ENCODE peak calls at places on chromosomes 7 and 10, in ten cellular contexts. D is fibroblast of mammary gland; H is activated gamma-delta T cell treated with Interleukin-2 at 50 U/mL for 16 hours; Z is HFFc6; M is GM20000; Y is CD4-positive, CD25-positive, alpha-beta regulatory T cell; T is GM23248; G is activated naive CD4-positive, alpha-beta T cell; J is activated naive CD8-positive, alpha-beta T cell treated with anti-CD3 and anti-CD28 coated beads, Interleukin-2, amount 50 U/mL, for 24 hours; Q is occipital lobe. R is an unnamed sample.

GRCh38 chr7:81210092-81211064 is 291.5 kb upstream of the SEMA3C start:
- DNase-seq in D (peak; percentile 64), H (no peak), Z (peak; percentile 33), M (no peak), Y (no peak), T (peak; percentile 83), G (no peak), J (no peak), Q (no peak), R (no peak)

GRCh38 chr10:70432101-70432500 is 9.4 kb downstream of the NODAL start:
- DNase-seq in D (no peak), H (no peak), Z (no peak), M (no peak), Y (peak; percentile 18), T (no peak), G (no peak), J (no peak), Q (peak; percentile 61), R (no peak)

GRCh38 chr10:104925232-104925851 is 284.3 kb downstream of the SORCS3 start:
- DNase-seq in D (peak; percentile 45), H (peak; percentile 7), Z (no peak), M (peak; percentile 8), Y (peak; percentile 35), T (peak; percentile 61), G (no peak), J (peak; percentile 27), Q (peak; percentile 7), R (no peak)

GRCh38 chr7:70673833-70674232 is 458.1 kb upstream of the GALNT17 start:
- DNase-seq in D (no peak), H (no peak), Z (no peak), M (no peak), Y (no peak), T (no peak), G (no peak), J (no peak), Q (no peak), R (no peak)

GRCh38 chr7:18036783-18037182 is 9.1 kb upstream of the PRPS1L1 start:
- DNase-seq in D (no peak), H (no peak), Z (no peak), M (no peak), Y (no peak), T (no peak), G (no peak), J (no peak), Q (no peak), R (no peak)

GRCh38 chr10:5364916-5365434 is at the start of gene UCN3:
- DNase-seq in D (no peak), H (no peak), Z (no peak), M (no peak), Y (no peak), T (no peak), G (no peak), J (no peak), Q (no peak), R (no peak)

GRCh38 chr10:73625884-73626753 is 15.2 kb downstream of the MYOZ1 start:
- DNase-seq in D (peak; percentile 98), H (peak; percentile 88), Z (peak; percentile 96), M (peak; percentile 94), Y (peak; percentile 98), T (peak; percentile 99), G (peak; percentile 57), J (peak; percentile 91), Q (peak; percentile 87), R (peak; percentile 91)

GRCh38 chr7:145152589-145152988 is 316.7 kb upstream of the TPK1 start:
- DNase-seq in D (no peak), H (no peak), Z (no peak), M (no peak), Y (no peak), T (no peak), G (no peak), J (no peak), Q (no peak), R (no peak)

GRCh38 chr7:16889305-16889704 is 7.5 kb upstream of the AGR3 start:
- DNase-seq in D (no peak), H (no peak), Z (no peak), M (no peak), Y (no peak), T (no peak), G (no peak), J (no peak), Q (no peak), R (no peak)

GRCh38 chr7:155971180-155971770 is 159.0 kb upstream of the SHH start:
- DNase-seq in D (no peak), H (no peak), Z (no peak), M (no peak), Y (no peak), T (no peak), G (no peak), J (no peak), Q (no peak), R (no peak)

GRCh38 chr10:71264345-71265200 is 52.2 kb downstream of the UNC5B start:
- DNase-seq in D (no peak), H (no peak), Z (no peak), M (no peak), Y (no peak), T (no peak), G (no peak), J (no peak), Q (no peak), R (no peak)

GRCh38 chr10:46216836-46217748 is 69.7 kb upstream of the ANTXRL start:
- DNase-seq in D (no peak), H (no peak), Z (no peak), M (peak; percentile 29), Y (no peak), T (peak; percentile 45), G (no peak), J (no peak), Q (no peak), R (no peak)

R was measured in naive thymus-derived CD4-positive, alpha-beta T cell.